ENCODE peak calls at places on chromosomes 7 and 10, in seven cellular contexts. H is stimulated activated CD4-positive, alpha-beta T cell treated with anti-CD3 and anti-CD28 coated beads, Interleukin-2, amount 100 ng/mL, for 48 hours; W is activated T-helper 1 cell treated with anti-CD3 and anti-CD28 coated beads, Interleukin-12 subunit alpha, Interleukin-12 subunit beta, Interleukin-2, Interleukin-4 antibody, amounts not matched to agents 30 ng/mL and 10 ng/mL and 1 ng/mL, durations not matched to agents 14 hours and 24 hours and 36 hours; Y is activated CD4-positive, alpha-beta T cell treated with anti-CD3 and anti-CD28 coated beads for 1 hour; L is NCI-H1105 treated with DMSO at 0.1 percent for 48 hours; S is left lung; N is HFF-Myc. V is an unnamed sample.
A peak's percentile ranks its signal among the peaks of the same experiment; 100 is the strongest.

GRCh38 chr7:17674166-17674955 is 265.9 kb downstream of the SNX13 start:
- DNase-seq in H (no peak), W (no peak), Y (no peak), L (no peak), S (no peak), N (no peak), V (no peak)

GRCh38 chr7:105713488-105714465 is 132.5 kb upstream of the EFCAB10 start:
- DNase-seq in H (no peak), W (no peak), Y (no peak), L (no peak), S (no peak), N (no peak), V (no peak)

GRCh38 chr10:131831561-131831960 is 69.2 kb upstream of the PPP2R2D start:
- DNase-seq in H (no peak), W (no peak), Y (no peak), L (no peak), S (peak; percentile 57), N (no peak), V (no peak)

GRCh38 chr7:24576171-24577052 is 3.2 kb downstream of the PALS2 start:
- DNase-seq in H (no peak), W (no peak), Y (no peak), L (peak; percentile 68), S (no peak), N (peak; percentile 75), V (no peak)

GRCh38 chr10:44974082-44974627 is 4.5 kb downstream of the DEPP1 start:
- DNase-seq in H (no peak), W (no peak), Y (no peak), L (no peak), S (no peak), N (no peak), V (no peak)

GRCh38 chr7:105599551-105599950 is 18.3 kb upstream of the EFCAB10 start:
- DNase-seq in H (no peak), W (no peak), Y (no peak), L (no peak), S (no peak), N (no peak), V (no peak)

GRCh38 chr7:102042016-102042656 is 224.7 kb downstream of the CUX1 start:
- DNase-seq in H (no peak), W (no peak), Y (no peak), L (no peak), S (no peak), N (no peak), V (no peak)

GRCh38 chr7:41187322-41187721 is 515.6 kb downstream of the INHBA start:
- DNase-seq in H (no peak), W (no peak), Y (no peak), L (no peak), S (no peak), N (no peak), V (no peak)

GRCh38 chr10:77253037-77253436 is 384.6 kb downstream of the KCNMA1 start:
- DNase-seq in H (no peak), W (no peak), Y (no peak), L (no peak), S (no peak), N (no peak), V (no peak)

GRCh38 chr10:96588060-96588554 is 1.3 kb upstream of the TM9SF3 start:
- DNase-seq in H (no peak), W (no peak), Y (no peak), L (peak; percentile 13), S (no peak), N (no peak), V (no peak)

GRCh38 chr7:28629216-28629848 is 217.0 kb downstream of the CREB5 start:
- DNase-seq in H (no peak), W (no peak), Y (no peak), L (no peak), S (no peak), N (no peak), V (no peak)

GRCh38 chr10:125017547-125018298 is 75.8 kb downstream of the ZRANB1 start:
- DNase-seq in H (no peak), W (no peak), Y (no peak), L (no peak), S (peak; percentile 45), N (no peak), V (no peak)

GRCh38 chr10:113965683-113966082 is 78.0 kb upstream of the ADRB1 start:
- DNase-seq in H (no peak), W (no peak), Y (no peak), L (no peak), S (no peak), N (no peak), V (no peak)

GRCh38 chr7:39557222-39557621 is 9.0 kb upstream of the YAE1 start:
- DNase-seq in H (no peak), W (no peak), Y (no peak), L (no peak), S (no peak), N (no peak), V (no peak)

GRCh38 chr10:78964952-78965633 is 103.7 kb upstream of the ZMIZ1 start:
- DNase-seq in H (no peak), W (no peak), Y (no peak), L (no peak), S (peak; percentile 83), N (no peak), V (no peak)

V was measured in natural killer cell treated with Interleukin-12 subunit alpha and Interleukin-12 subunit beta and Interleukin-15 and Interleukin-18, amount 100 ng/mL, for 72 hours.